ENCODE peak calls at places on chromosomes 5 and 9, in nine cellular contexts. One of them, this sample, is unnamed.

GRCh38 chr5:149441986-149442385 is 62.9 kb upstream of the IL17B start:
- DNase-seq in NCI-H345: no peak
- DNase-seq in fibroblast of lung: no peak
- DNase-seq in NCI-H446: no peak
- DNase-seq in nucleus accumbens: no peak
- DNase-seq in body of pancreas: no peak
- DNase-seq in naive thymus-derived CD4-positive, alpha-beta T cell: no peak
- DNase-seq in stimulated activated naive CD4-positive, alpha-beta T cell: no peak
- DNase-seq in NCI-H510A: no peak
- DNase-seq in this sample: no peak

GRCh38 chr5:169576181-169576598 is 7.4 kb upstream of the SPDL1 start:
- DNase-seq in nucleus accumbens: no peak
- DNase-seq in naive thymus-derived CD4-positive, alpha-beta T cell: no peak
- DNase-seq in body of pancreas: no peak
- DNase-seq in fibroblast of lung: peak
- DNase-seq in NCI-H446: no peak
- DNase-seq in stimulated activated naive CD4-positive, alpha-beta T cell: no peak
- DNase-seq in NCI-H510A: no peak
- DNase-seq in NCI-H345: no peak
- DNase-seq in this sample: no peak

GRCh38 chr5:56543431-56544385 is 271.6 kb upstream of the MAP3K1 start:
- DNase-seq in NCI-H345: no peak
- DNase-seq in NCI-H510A: no peak
- DNase-seq in nucleus accumbens: no peak
- DNase-seq in body of pancreas: no peak
- DNase-seq in naive thymus-derived CD4-positive, alpha-beta T cell: no peak
- DNase-seq in NCI-H446: no peak
- DNase-seq in fibroblast of lung: peak
- DNase-seq in stimulated activated naive CD4-positive, alpha-beta T cell: no peak
- DNase-seq in this sample: no peak

GRCh38 chr9:79408200-79408599 is 163.6 kb upstream of the TLE4 start:
- DNase-seq in NCI-H446: no peak
- DNase-seq in naive thymus-derived CD4-positive, alpha-beta T cell: no peak
- DNase-seq in NCI-H510A: no peak
- DNase-seq in stimulated activated naive CD4-positive, alpha-beta T cell: no peak
- DNase-seq in fibroblast of lung: no peak
- DNase-seq in NCI-H345: no peak
- DNase-seq in nucleus accumbens: no peak
- DNase-seq in body of pancreas: no peak
- DNase-seq in this sample: no peak

GRCh38 chr9:134619456-134619982 is 22.1 kb upstream of the COL5A1 start:
- DNase-seq in NCI-H345: no peak
- DNase-seq in fibroblast of lung: no peak
- DNase-seq in NCI-H510A: no peak
- DNase-seq in naive thymus-derived CD4-positive, alpha-beta T cell: no peak
- DNase-seq in nucleus accumbens: no peak
- DNase-seq in stimulated activated naive CD4-positive, alpha-beta T cell: no peak
- DNase-seq in body of pancreas: no peak
- DNase-seq in NCI-H446: no peak
- DNase-seq in this sample: no peak

GRCh38 chr9:127388037-127388855 is 8.7 kb upstream of the SLC2A8 start:
- DNase-seq in naive thymus-derived CD4-positive, alpha-beta T cell: peak
- DNase-seq in NCI-H510A: no peak
- DNase-seq in body of pancreas: peak
- DNase-seq in NCI-H446: no peak
- DNase-seq in NCI-H345: no peak
- DNase-seq in nucleus accumbens: no peak
- DNase-seq in fibroblast of lung: peak
- DNase-seq in stimulated activated naive CD4-positive, alpha-beta T cell: peak
- DNase-seq in this sample: no peak

GRCh38 chr5:52705720-52706119 is 82.0 kb upstream of the ITGA1 start:
- DNase-seq in nucleus accumbens: no peak
- DNase-seq in NCI-H345: no peak
- DNase-seq in naive thymus-derived CD4-positive, alpha-beta T cell: no peak
- DNase-seq in NCI-H446: no peak
- DNase-seq in fibroblast of lung: no peak
- DNase-seq in stimulated activated naive CD4-positive, alpha-beta T cell: peak
- DNase-seq in body of pancreas: no peak
- DNase-seq in NCI-H510A: no peak
- DNase-seq in this sample: no peak

GRCh38 chr9:123375725-123376132 is 19.7 kb downstream of the CRB2 start:
- DNase-seq in NCI-H446: peak
- DNase-seq in nucleus accumbens: no peak
- DNase-seq in NCI-H510A: peak
- DNase-seq in NCI-H345: no peak
- DNase-seq in stimulated activated naive CD4-positive, alpha-beta T cell: no peak
- DNase-seq in body of pancreas: no peak
- DNase-seq in naive thymus-derived CD4-positive, alpha-beta T cell: no peak
- DNase-seq in fibroblast of lung: peak
- DNase-seq in this sample: no peak

GRCh38 chr5:21723500-21723899 is 1129.6 kb downstream of the CDH12 start:
- DNase-seq in stimulated activated naive CD4-positive, alpha-beta T cell: no peak
- DNase-seq in body of pancreas: no peak
- DNase-seq in NCI-H345: no peak
- DNase-seq in NCI-H446: no peak
- DNase-seq in naive thymus-derived CD4-positive, alpha-beta T cell: no peak
- DNase-seq in nucleus accumbens: no peak
- DNase-seq in fibroblast of lung: no peak
- DNase-seq in NCI-H510A: no peak
- DNase-seq in this sample: no peak

GRCh38 chr5:42950466-42951168 is 89.5 kb downstream of the ANXA2R start:
- DNase-seq in NCI-H446: no peak
- DNase-seq in naive thymus-derived CD4-positive, alpha-beta T cell: peak
- DNase-seq in NCI-H510A: no peak
- DNase-seq in fibroblast of lung: peak
- DNase-seq in stimulated activated naive CD4-positive, alpha-beta T cell: peak
- DNase-seq in body of pancreas: peak
- DNase-seq in nucleus accumbens: no peak
- DNase-seq in NCI-H345: peak
- DNase-seq in this sample: no peak